ENCODE peak calls at places on chromosomes 7 and 10, in ten cellular contexts. E, U, A, G, W, L, P, Q, F and S are unnamed samples.

GRCh38 chr7:41316410-41316809 is 386.5 kb downstream of the INHBA start:
- DNase-seq in E (no peak), U (no peak), A (no peak), G (no peak), W (no peak), L (no peak), P (no peak), Q (no peak), F (no peak), S (no peak)

GRCh38 chr7:155862516-155863257 is 50.4 kb upstream of the SHH start:
- DNase-seq in E (no peak), U (no peak), A (no peak), G (peak), W (no peak), L (no peak), P (no peak), Q (no peak), F (peak), S (no peak)

GRCh38 chr7:613442-614140 is 93.9 kb upstream of the PDGFA start:
- DNase-seq in E (no peak), U (no peak), A (no peak), G (no peak), W (no peak), L (no peak), P (no peak), Q (no peak), F (no peak), S (no peak)

GRCh38 chr7:66352071-66352470 is 146.9 kb downstream of the TPST1 start:
- DNase-seq in E (no peak), U (peak), A (no peak), G (no peak), W (peak), L (no peak), P (no peak), Q (no peak), F (no peak), S (peak)

GRCh38 chr7:158270856-158271413 is 316.7 kb downstream of the PTPRN2 start:
- DNase-seq in E (no peak), U (no peak), A (no peak), G (no peak), W (no peak), L (no peak), P (no peak), Q (no peak), F (no peak), S (no peak)

GRCh38 chr7:80640841-80641240 is 2.4 kb downstream of the CD36 start:
- DNase-seq in E (no peak), U (no peak), A (no peak), G (no peak), W (peak), L (no peak), P (no peak), Q (no peak), F (no peak), S (no peak)

GRCh38 chr10:92567952-92568600 is 5.8 kb downstream of the IDE start:
- DNase-seq in E (no peak), U (no peak), A (no peak), G (no peak), W (peak), L (no peak), P (no peak), Q (no peak), F (no peak), S (peak)

GRCh38 chr10:47346572-47347302 is 1.4 kb upstream of the RBP3 start:
- DNase-seq in E (no peak), U (no peak), A (peak), G (no peak), W (no peak), L (no peak), P (no peak), Q (no peak), F (no peak), S (no peak)

GRCh38 chr10:58925381-58925780 is 251.1 kb upstream of the PHYHIPL start:
- DNase-seq in E (no peak), U (no peak), A (no peak), G (no peak), W (no peak), L (no peak), P (no peak), Q (no peak), F (no peak), S (no peak)

GRCh38 chr10:28915989-28916588 is 238.8 kb downstream of the BAMBI start:
- DNase-seq in E (no peak), U (no peak), A (no peak), G (no peak), W (no peak), L (no peak), P (no peak), Q (no peak), F (no peak), S (no peak)

GRCh38 chr10:49220031-49220430 is 31.8 kb upstream of the TMEM273 start:
- DNase-seq in E (no peak), U (no peak), A (no peak), G (no peak), W (no peak), L (no peak), P (no peak), Q (no peak), F (no peak), S (no peak)

GRCh38 chr10:114525368-114525949 is 121.2 kb upstream of the AFAP1L2 start:
- DNase-seq in E (no peak), U (peak), A (no peak), G (no peak), W (no peak), L (no peak), P (no peak), Q (no peak), F (no peak), S (no peak)

GRCh38 chr10:48219194-48219593 is 55.3 kb downstream of the FRMPD2 start:
- DNase-seq in E (no peak), U (no peak), A (no peak), G (no peak), W (no peak), L (no peak), P (no peak), Q (no peak), F (no peak), S (no peak)

GRCh38 chr10:69419096-69419760 is 2.5 kb upstream of the TACR2 start:
- DNase-seq in E (no peak), U (no peak), A (no peak), G (no peak), W (no peak), L (no peak), P (no peak), Q (no peak), F (no peak), S (no peak)

GRCh38 chr10:86036544-86036831 is 330.1 kb downstream of the GRID1 start:
- DNase-seq in E (no peak), U (no peak), A (no peak), G (no peak), W (no peak), L (no peak), P (no peak), Q (no peak), F (no peak), S (no peak)

GRCh38 chr7:150428671-150429451 is 21.6 kb upstream of the GIMAP8 start:
- DNase-seq in E (no peak), U (peak), A (no peak), G (peak), W (peak), L (no peak), P (no peak), Q (no peak), F (no peak), S (no peak)